ENCODE peak calls at places on chromosomes 11 and 22, in six cellular contexts. I is body of pancreas; H is colonic mucosa; Q is cardiac muscle cell; O is CD4-positive, CD25-positive, alpha-beta regulatory T cell; B is breast epithelium. G is an unnamed sample.

GRCh38 chr11:747176-748006 is at the start of gene TALDO1:
- DNase-seq in H (peak; percentile 93), B (peak; percentile 86), I (peak; percentile 92), Q (peak; percentile 96), O (peak; percentile 71), G (peak; percentile 91)

GRCh38 chr22:40345271-40345670 is 1.0 kb upstream of the ADSL start:
- DNase-seq in H (no peak), I (no peak), Q (no peak), B (no peak), O (no peak), G (peak; percentile 57)

GRCh38 chr11:12705874-12706273 is 31.7 kb downstream of the TEAD1 start:
- DNase-seq in B (no peak), H (no peak), I (no peak), Q (no peak), O (no peak), G (no peak)

GRCh38 chr11:12958984-12959383 is 50.1 kb upstream of the RASSF10 start:
- DNase-seq in Q (no peak), H (peak; percentile 50), I (no peak), O (no peak), B (no peak), G (no peak)

GRCh38 chr11:112583246-112583893 is 322.7 kb upstream of the PLET1 start:
- DNase-seq in H (no peak), I (no peak), Q (no peak), O (no peak), B (no peak), G (no peak)

GRCh38 chr11:132556316-132556715 is 976.0 kb downstream of the OPCML start:
- DNase-seq in I (no peak), H (no peak), B (no peak), Q (no peak), O (no peak), G (no peak)

GRCh38 chr11:1140642-1141490 is 16.9 kb upstream of the MUC5AC start:
- DNase-seq in H (peak; percentile 13), B (no peak), I (no peak), O (no peak), Q (no peak), G (no peak)

GRCh38 chr11:68314886-68315580 is 2.6 kb downstream of the LRP5 start:
- DNase-seq in O (no peak), I (no peak), Q (peak; percentile 26), B (peak; percentile 57), H (peak; percentile 82), G (peak; percentile 65)

GRCh38 chr11:28566643-28567042 is 458.5 kb downstream of the METTL15 start:
- DNase-seq in I (peak; percentile 37), B (no peak), O (no peak), H (peak; percentile 31), Q (peak; percentile 67), G (peak; percentile 48)

GRCh38 chr11:20762112-20762511 is 92.7 kb downstream of the NELL1 start:
- DNase-seq in B (no peak), H (no peak), O (no peak), Q (no peak), I (no peak), G (no peak)

GRCh38 chr22:49349841-49350381 is 477.8 kb downstream of the BRD1 start:
- DNase-seq in O (no peak), I (no peak), B (no peak), Q (no peak), H (no peak), G (no peak)

GRCh38 chr11:75667831-75668507 is 869 bp downstream of the MAP6 start:
- DNase-seq in I (peak; percentile 48), Q (peak; percentile 69), H (peak; percentile 22), O (peak; percentile 1), B (no peak), G (peak; percentile 13)

GRCh38 chr11:7515544-7515943 is 1.7 kb downstream of the PPFIBP2 start:
- DNase-seq in B (no peak), I (no peak), O (no peak), H (no peak), Q (no peak), G (no peak)

GRCh38 chr22:20312396-20313191 is 7.3 kb downstream of the DGCR6L start:
- DNase-seq in Q (no peak), B (peak; percentile 7), H (peak; percentile 14), I (peak; percentile 9), O (no peak), G (no peak)

GRCh38 chr11:127898422-127899365 is 688.7 kb downstream of the ETS1 start:
- DNase-seq in I (no peak), Q (no peak), B (no peak), O (no peak), H (no peak), G (no peak)

GRCh38 chr22:45903355-45904149 is 73.4 kb downstream of the WNT7B start:
- DNase-seq in Q (no peak), H (no peak), O (no peak), I (peak; percentile 39), B (peak; percentile 66), G (peak; percentile 9)

GRCh38 chr22:44449061-44449682 is 48.9 kb downstream of the RTL6 start:
- DNase-seq in O (no peak), I (no peak), B (no peak), Q (no peak), H (no peak), G (no peak)

GRCh38 chr22:30485362-30485988 is 13.7 kb upstream of the SEC14L3 start:
- DNase-seq in Q (peak; percentile 65), I (peak; percentile 69), O (peak; percentile 73), H (peak; percentile 68), B (peak; percentile 37), G (peak; percentile 61)

GRCh38 chr22:19787849-19788141 is 27.2 kb downstream of the TBX1 start:
- DNase-seq in Q (no peak), I (no peak), O (no peak), B (no peak), H (no peak), G (no peak)

GRCh38 chr11:40597546-40598113 is 861.8 kb downstream of the LRRC4C start:
- DNase-seq in B (no peak), I (no peak), Q (no peak), H (no peak), O (no peak), G (no peak)

GRCh38 chr11:30342736-30343166 is 19.8 kb downstream of the ARL14EP start:
- DNase-seq in O (no peak), I (no peak), H (no peak), B (no peak), Q (no peak), G (peak; percentile 14)

GRCh38 chr11:1238767-1239595 is 16.1 kb downstream of the MUC5B start:
- DNase-seq in Q (peak; percentile 77), O (no peak), I (peak; percentile 66), H (peak; percentile 84), B (no peak), G (peak; percentile 89)

GRCh38 chr22:29146771-29147170 is 58.9 kb upstream of the EMID1 start:
- DNase-seq in B (no peak), O (no peak), Q (no peak), I (no peak), H (no peak), G (no peak)

GRCh38 chr11:10526974-10527918 is 13.7 kb downstream of the RNF141 start:
- DNase-seq in I (no peak), O (no peak), B (no peak), H (no peak), Q (no peak), G (no peak)

GRCh38 chr11:10524471-10524870 is 16.5 kb downstream of the RNF141 start:
- DNase-seq in H (no peak), O (no peak), I (no peak), Q (no peak), B (no peak), G (no peak)

GRCh38 chr11:10522921-10523320 is 18.1 kb downstream of the RNF141 start:
- DNase-seq in Q (no peak), B (no peak), O (no peak), H (no peak), I (no peak), G (no peak)

GRCh38 chr11:10529279-10529678 is 11.7 kb downstream of the RNF141 start:
- DNase-seq in H (no peak), O (no peak), Q (no peak), I (no peak), B (no peak), G (no peak)

DNA sequence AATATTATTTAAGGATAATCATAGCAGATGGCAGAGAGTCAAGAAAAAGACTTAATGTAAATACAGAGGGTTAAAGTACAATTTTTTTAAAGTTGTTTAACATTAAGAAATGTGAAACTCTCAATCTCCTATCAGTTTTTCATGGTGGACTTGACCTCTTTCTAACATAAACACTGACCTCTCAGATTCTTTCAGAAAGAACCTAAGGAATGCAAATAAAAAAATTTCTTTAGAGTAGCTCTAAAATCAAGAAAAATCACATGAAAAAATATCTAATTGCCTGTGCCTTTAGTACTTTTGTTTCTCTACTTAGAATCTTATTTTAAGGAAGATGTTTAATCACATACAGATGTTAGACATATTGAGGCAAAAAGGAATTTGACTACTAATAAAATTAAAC is 12.9 kb downstream of the RNF141 start:
- DNase-seq in B (no peak), Q (no peak), O (no peak), H (no peak), I (no peak), G (no peak)
- H3K4me3 ChIP-seq in B (no peak overlapping the region), Q (no peak overlapping the region), O (no peak overlapping the region), H (no peak overlapping the region), I (no peak overlapping the region), G (no peak overlapping the region)

DNA sequence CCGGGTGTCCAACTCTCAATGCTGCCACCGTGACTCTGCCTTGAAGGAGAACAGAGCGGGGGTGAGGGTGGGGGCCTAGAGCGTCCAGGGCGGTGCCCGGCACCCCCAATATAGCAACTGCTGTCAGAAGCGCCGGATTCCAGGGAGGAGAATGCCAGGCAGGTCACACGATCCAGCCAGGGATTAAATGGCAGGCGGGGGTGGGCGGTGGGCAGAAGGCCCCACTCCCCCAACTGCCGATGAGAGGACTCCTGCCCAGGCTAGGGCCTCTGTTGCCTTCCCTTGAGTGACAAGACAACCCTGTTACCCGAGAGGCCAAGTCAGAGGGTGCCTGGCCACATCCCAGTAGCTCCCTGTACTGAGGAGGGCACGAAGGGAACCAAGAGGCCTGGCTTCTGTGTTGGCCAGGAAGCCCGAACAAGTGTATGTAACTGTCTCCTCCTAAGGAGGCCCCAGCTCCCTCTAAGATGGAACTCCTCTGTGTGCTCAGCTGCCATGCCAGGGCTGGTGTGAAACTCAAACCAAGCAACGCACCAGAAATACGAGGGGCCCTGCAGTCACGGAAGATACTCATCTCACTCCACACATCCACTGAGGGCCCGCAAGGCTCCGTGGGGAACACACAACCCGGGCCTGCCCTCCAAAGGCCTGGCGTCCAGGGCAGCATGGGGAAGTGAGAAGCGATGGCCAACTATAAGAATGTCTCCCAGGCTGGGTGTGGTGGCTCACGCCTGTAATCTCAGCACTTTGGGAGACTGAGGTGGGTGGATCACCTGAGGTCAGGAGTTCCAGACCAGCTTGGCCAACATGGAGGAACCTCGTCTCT is 3.0 kb downstream of the PACSIN3 start:
- DNase-seq in H (no peak), I (no peak), B (no peak), Q (no peak), O (no peak), G (no peak)
- H3K4me1 ChIP-seq in H (peaks cover 12% of the 10 kb centered on the region), I (peaks cover 42% of the 10 kb centered on the region), B (peaks cover 10% of the 10 kb centered on the region), Q (peaks cover 22% of the 10 kb centered on the region), O (peaks cover 22% of the 10 kb centered on the region), G (peaks cover 19% of the 10 kb centered on the region)

GRCh38 chr11:43268161-43268560 is 43.6 kb upstream of the API5 start:
- DNase-seq in B (no peak), I (peak; percentile 23), H (no peak), Q (no peak), O (no peak), G (no peak)
- H3K4me3 ChIP-seq in B (no peak overlapping the region), I (no peak overlapping the region), H (no peak overlapping the region), Q (no peak overlapping the region), O (no peak overlapping the region), G (no peak overlapping the region)

DNA sequence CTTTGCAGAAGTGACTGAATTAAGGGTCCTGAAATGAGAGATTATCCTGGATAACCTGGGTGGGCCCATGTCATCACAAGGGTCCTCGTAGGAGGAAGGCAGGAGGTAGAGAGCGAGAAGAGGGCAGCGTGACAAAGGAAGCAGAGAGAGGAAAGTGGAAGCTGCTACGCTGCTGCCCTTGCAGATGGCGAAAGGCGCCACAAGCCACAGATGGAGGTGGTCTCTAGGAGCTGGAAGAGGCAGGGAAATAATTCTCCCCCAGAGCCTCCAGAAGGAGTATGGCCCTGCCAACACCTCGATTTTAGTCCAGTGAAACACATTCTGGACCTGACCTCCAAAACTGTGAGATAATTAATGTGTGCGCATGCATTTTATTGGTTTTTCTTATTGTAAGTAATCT is 13.4 kb downstream of the TMEM184B start:
- DNase-seq in Q (no peak), H (no peak), O (no peak), I (no peak), B (no peak), G (no peak)
- H3K4me1 ChIP-seq in Q (peaks cover 30% of the 10 kb centered on the region), H (no peaks in the 10 kb centered on the region), O (no peaks in the 10 kb centered on the region), I (peaks cover 36% of the 10 kb centered on the region), B (peaks cover 9% of the 10 kb centered on the region), G (peaks cover 32% of the 10 kb centered on the region)